ENCODE peak calls at places on chromosomes 5 and 9, in ten cellular contexts. E is psoas muscle, N is ovary, T is left ventricle myocardium inferior, S is transverse colon, J is dorsolateral prefrontal cortex, L is A549, O is spleen, X is hepatocyte, Z is neuronal stem cell. W is an unnamed sample.

GRCh38 chr9:27379311-27380236 is 82.6 kb upstream of the EQTN start:
- DNase-seq in L (peak), Z (no peak), S (peak), J (no peak), E (no peak), N (no peak), X (peak), O (no peak), T (no peak), W (no peak)

GRCh38 chr5:83767409-83767992 is 46.8 kb upstream of the HAPLN1 start:
- DNase-seq in J (no peak), O (no peak), E (no peak), T (no peak), L (peak), S (no peak), N (no peak), X (no peak), Z (peak), W (no peak)

GRCh38 chr9:129221233-129221632 is 43.2 kb upstream of the IER5L start:
- DNase-seq in J (no peak), N (no peak), Z (no peak), T (no peak), O (no peak), E (no peak), L (no peak), S (no peak), X (no peak), W (no peak)

GRCh38 chr5:79853676-79854418 is 137.2 kb downstream of the MTX3 start:
- DNase-seq in Z (no peak), O (no peak), J (no peak), T (no peak), S (no peak), X (no peak), E (no peak), N (no peak), L (peak), W (no peak)

GRCh38 chr5:71589903-71590302 is 2.8 kb downstream of the MCCC2 start:
- DNase-seq in L (no peak), O (no peak), Z (no peak), J (no peak), X (no peak), T (no peak), S (no peak), E (no peak), N (no peak), W (no peak)

GRCh38 chr5:118577621-118578020 is 410.7 kb downstream of the DTWD2 start:
- DNase-seq in S (no peak), L (no peak), E (no peak), X (no peak), T (no peak), Z (no peak), N (no peak), O (no peak), J (no peak), W (no peak)

GRCh38 chr9:128007566-128008138 is 26.9 kb upstream of the EEIG1 start:
- DNase-seq in J (no peak), O (peak), S (peak), N (no peak), L (peak), E (peak), Z (no peak), T (peak), X (peak), W (no peak)

GRCh38 chr5:133457439-133457838 is 154.9 kb downstream of the FSTL4 start:
- DNase-seq in X (no peak), E (no peak), N (no peak), J (no peak), S (no peak), T (no peak), O (no peak), L (no peak), Z (no peak), W (no peak)

GRCh38 chr5:158838788-158839187 is 260.9 kb downstream of the EBF1 start:
- DNase-seq in Z (no peak), S (no peak), J (no peak), N (no peak), E (no peak), O (no peak), L (no peak), T (no peak), X (no peak), W (no peak)

GRCh38 chr5:98541641-98542040 is 231.8 kb upstream of the RGMB start:
- DNase-seq in O (no peak), X (no peak), T (no peak), E (no peak), Z (no peak), L (no peak), J (no peak), S (no peak), N (no peak), W (no peak)

GRCh38 chr5:173326501-173326960 is 1.7 kb downstream of the STC2 start:
- DNase-seq in Z (no peak), E (no peak), X (no peak), L (no peak), T (no peak), O (peak), J (no peak), N (no peak), S (no peak), W (no peak)

GRCh38 chr5:76765249-76765648 is 49.3 kb downstream of the F2R start:
- DNase-seq in X (no peak), E (no peak), L (no peak), J (no peak), O (no peak), N (no peak), S (no peak), T (no peak), Z (no peak), W (no peak)

GRCh38 chr9:71767421-71768321 is 642 bp downstream of the CEMIP2 start:
- DNase-seq in S (peak), X (peak), T (peak), Z (peak), N (peak), L (no peak), J (no peak), E (peak), O (peak), W (peak)

GRCh38 chr5:10585120-10585915 is 21.4 kb downstream of the ANKRD33B start:
- DNase-seq in S (no peak), X (no peak), O (peak), Z (no peak), L (no peak), T (no peak), E (no peak), J (no peak), N (no peak), W (no peak)

GRCh38 chr5:26700759-26701384 is 337.5 kb downstream of the CDH9 start:
- DNase-seq in Z (peak), S (no peak), X (peak), O (no peak), L (peak), T (no peak), N (no peak), E (no peak), J (no peak), W (no peak)

GRCh38 chr5:154421868-154422267 is 23.9 kb upstream of the SAP30L start:
- DNase-seq in T (no peak), S (no peak), E (no peak), O (no peak), J (no peak), N (no peak), Z (no peak), L (peak), X (no peak), W (no peak)

GRCh38 chr9:35691757-35692301 is 2.1 kb upstream of the TPM2 start:
- DNase-seq in J (no peak), Z (no peak), L (no peak), O (no peak), N (no peak), T (no peak), S (no peak), E (no peak), X (no peak), W (no peak)

GRCh38 chr5:113062869-113063508 is 86.4 kb downstream of the DCP2 start:
- DNase-seq in J (no peak), L (no peak), N (no peak), S (no peak), Z (no peak), E (no peak), T (no peak), O (no peak), X (no peak), W (no peak)

GRCh38 chr9:100474950-100475276 is 2.0 kb downstream of the TMEFF1 start:
- DNase-seq in S (no peak), Z (no peak), N (no peak), L (no peak), T (no peak), J (no peak), O (no peak), X (no peak), E (no peak), W (no peak)

GRCh38 chr5:39073759-39074008 is 515 bp downstream of the RICTOR start:
- DNase-seq in E (no peak), T (no peak), N (no peak), X (no peak), S (no peak), O (peak), L (no peak), Z (peak), J (peak), W (no peak)

GRCh38 chr9:79764377-79764776 is 192.6 kb downstream of the TLE4 start:
- DNase-seq in X (peak), Z (no peak), J (no peak), N (peak), S (peak), O (no peak), L (peak), E (peak), T (no peak), W (peak)

GRCh38 chr5:172113036-172113435 is 75.0 kb downstream of the STK10 start:
- DNase-seq in L (no peak), N (no peak), S (peak), O (peak), T (peak), Z (no peak), J (no peak), E (no peak), X (no peak), W (no peak)

GRCh38 chr9:124527781-124528180 is 20.6 kb upstream of the NR5A1 start:
- DNase-seq in L (no peak), N (no peak), J (no peak), T (no peak), Z (no peak), S (no peak), O (no peak), X (no peak), E (no peak), W (no peak)

GRCh38 chr5:66306105-66306843 is 162.2 kb downstream of the SREK1 start:
- DNase-seq in X (peak), O (no peak), E (no peak), J (no peak), L (peak), Z (peak), T (no peak), S (peak), N (peak), W (no peak)

GRCh38 chr9:83986223-83986622 is 5.6 kb downstream of the RMI1 start:
- DNase-seq in E (no peak), L (no peak), T (no peak), X (no peak), S (no peak), J (no peak), N (no peak), O (no peak), Z (no peak), W (no peak)

GRCh38 chr9:128280084-128280622 is 4.1 kb downstream of the SWI5 start:
- DNase-seq in O (no peak), N (no peak), Z (no peak), X (no peak), S (no peak), J (no peak), L (no peak), T (no peak), E (no peak), W (no peak)

GRCh38 chr9:98255064-98255577 is 328 bp downstream of the TBC1D2 start:
- DNase-seq in Z (no peak), J (peak), N (no peak), E (no peak), X (no peak), S (peak), T (no peak), O (no peak), L (peak), W (no peak)

GRCh38 chr9:29691145-29691544 is 2117.9 kb upstream of the C9orf72 start:
- DNase-seq in E (no peak), S (no peak), N (no peak), T (no peak), Z (no peak), L (no peak), J (no peak), X (no peak), O (no peak), W (no peak)

GRCh38 chr9:130382086-130382485 is 62.7 kb upstream of the ASS1 start:
- DNase-seq in T (no peak), E (no peak), J (no peak), S (no peak), O (no peak), L (no peak), Z (no peak), X (no peak), N (no peak), W (no peak)

GRCh38 chr5:178207183-178207916 is 3.0 kb downstream of the HNRNPAB start:
- DNase-seq in S (peak), Z (no peak), N (no peak), L (peak), E (no peak), O (peak), J (no peak), X (no peak), T (no peak), W (peak)
- H3K4me3 ChIP-seq in S (peak), Z (peak), N (no peak), L (no peak), E (peak), O (no peak), J (no peak), X (no peak), T (no peak), W (no peak)

DNA sequence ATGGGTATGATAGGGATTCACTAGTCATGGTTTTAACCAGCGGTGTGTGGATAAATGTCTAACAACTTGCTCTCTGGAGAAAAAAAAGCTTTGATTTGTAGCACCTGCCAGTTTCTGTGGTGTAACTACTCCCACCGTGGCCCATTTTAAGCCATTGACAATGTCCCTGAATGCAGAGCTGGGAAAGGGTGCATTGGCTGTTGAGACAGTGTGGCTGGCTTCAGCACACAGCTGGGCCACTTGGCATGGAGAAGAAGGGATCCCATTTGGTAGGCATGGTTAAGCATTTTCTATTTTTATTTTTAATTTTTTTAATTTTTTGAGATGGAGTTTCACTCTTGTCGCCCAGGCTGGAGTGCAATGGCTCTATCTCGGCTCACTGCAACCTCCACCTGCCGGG is 31.5 kb upstream of the SYNPO start:
- DNase-seq in T (no peak), O (no peak), E (no peak), N (no peak), S (no peak), X (no peak), L (no peak), Z (no peak), J (no peak), W (no peak)
- H3K27ac ChIP-seq in T (peak), O (no peak), E (peak), N (no peak), S (no peak), X (no peak), L (no peak), Z (no peak), J (no peak), W (no peak)

DNA sequence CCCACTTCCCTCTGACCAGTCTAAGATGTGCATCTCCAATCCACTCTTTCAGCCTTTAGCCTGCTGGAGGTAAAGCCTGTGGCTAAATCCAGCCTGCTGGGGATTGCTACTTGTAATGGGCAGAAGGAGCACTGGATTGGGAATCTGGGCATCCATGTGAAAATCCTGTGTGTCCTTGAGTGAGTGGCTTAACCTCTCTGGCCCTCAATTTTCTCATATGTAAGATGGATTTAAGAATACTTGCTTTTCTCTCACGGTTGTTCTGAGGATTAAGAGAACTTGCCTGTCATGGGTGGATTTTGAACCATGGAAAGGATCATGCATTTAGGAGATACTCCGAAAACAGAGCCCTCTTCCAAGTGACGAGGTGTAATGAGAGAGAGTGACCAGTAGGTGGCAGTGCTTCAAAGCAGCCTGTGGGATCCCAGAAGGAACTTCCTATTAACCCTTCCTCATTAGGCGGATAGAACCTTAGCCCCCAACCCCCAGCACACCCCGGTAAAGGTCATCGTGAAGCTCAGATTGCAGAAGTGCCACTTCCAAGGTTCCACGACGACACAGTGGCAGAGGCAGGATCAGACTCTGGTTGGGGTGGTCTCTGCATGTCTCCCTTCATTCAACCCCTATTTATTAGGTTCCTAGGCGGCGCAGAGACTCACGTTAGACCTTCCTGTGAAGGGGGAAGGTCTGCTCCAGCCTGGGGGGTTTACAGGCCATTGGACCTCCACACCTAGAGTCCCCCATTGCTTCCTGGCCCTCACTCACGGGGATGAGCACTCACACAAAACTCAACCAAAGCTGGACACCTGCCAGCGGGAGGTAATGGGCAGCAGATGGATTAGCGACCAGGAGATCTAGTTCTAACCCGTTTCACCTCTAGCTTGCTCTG is 68.7 kb upstream of the ZNF618 start:
- DNase-seq in T (peak), O (no peak), J (no peak), X (peak), N (peak), E (peak), Z (peak), S (peak), L (peak), W (peak)
- H3K4me3 ChIP-seq in T (peak), O (no peak), J (no peak), X (no peak), N (no peak), E (peak), Z (no peak), S (peak), L (no peak), W (no peak)

DNA sequence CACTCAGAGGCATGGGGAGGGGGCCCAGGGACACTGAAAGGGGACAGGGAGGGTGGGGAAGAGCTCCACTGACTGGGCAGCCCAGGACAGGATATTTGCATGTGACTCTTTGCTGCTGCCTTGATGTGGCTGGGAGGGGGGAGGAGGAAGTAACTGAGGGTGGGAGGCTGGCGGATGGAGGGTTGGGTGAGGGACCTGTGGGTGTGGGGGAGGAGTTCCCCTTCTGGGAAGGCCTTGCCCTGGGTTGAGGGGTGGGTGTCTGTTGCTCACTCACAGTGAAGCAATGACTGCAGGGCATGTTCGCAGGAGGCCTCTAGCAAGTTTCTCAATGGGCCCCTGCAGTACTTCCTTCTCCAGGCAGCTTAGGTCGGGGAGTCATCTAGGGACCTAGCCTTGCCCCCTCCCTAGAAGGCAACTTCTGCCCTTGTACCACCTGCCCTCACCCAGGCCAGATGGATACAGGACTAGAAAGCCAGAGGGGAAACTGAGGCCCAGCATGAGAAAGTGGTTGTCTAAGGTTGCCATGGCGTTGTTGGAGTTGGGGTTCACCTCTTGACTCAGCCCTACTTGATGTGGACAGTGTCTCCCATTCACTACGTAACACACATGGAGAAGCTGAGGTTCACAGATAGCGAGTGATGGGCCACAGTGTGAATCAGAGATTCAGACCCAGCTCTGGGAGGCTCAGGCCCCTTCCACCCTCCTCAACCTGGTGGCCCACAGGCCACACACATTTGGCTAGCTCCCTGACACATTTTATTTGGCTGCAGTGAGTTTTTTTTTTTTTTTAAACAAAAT is 3.0 kb downstream of the GRK6 start:
- DNase-seq in E (peak), Z (no peak), J (no peak), S (peak), O (peak), L (no peak), T (peak), X (no peak), N (no peak), W (peak)
- H3K27ac ChIP-seq in E (no peak), Z (no peak), J (no peak), S (peak), O (peak), L (peak), T (no peak), X (no peak), N (no peak), W (no peak)